ENCODE peak calls at places on chromosomes 11 and 22, in six cellular contexts. K, G, N, U, P and O are unnamed samples.

GRCh38 chr11:77250881-77251640 is 50.4 kb downstream of the GDPD4 start:
- DNase-seq in K (no peak), G (no peak), N (no peak), U (no peak), P (no peak), O (no peak)

GRCh38 chr11:45146072-45147016 is at the start of gene PRDM11:
- DNase-seq in K (no peak), G (peak), N (peak), U (peak), P (peak), O (peak)

GRCh38 chr11:2214527-2215229 is 43.1 kb upstream of the TH start:
- DNase-seq in K (no peak), G (peak), N (peak), U (peak), P (peak), O (no peak)

GRCh38 chr22:37741312-37741795 is 44.5 kb downstream of the TRIOBP start:
- DNase-seq in K (no peak), G (peak), N (peak), U (no peak), P (peak), O (no peak)

GRCh38 chr11:47566166-47566546 is 757 bp downstream of the PTPMT1 start:
- DNase-seq in K (no peak), G (no peak), N (no peak), U (no peak), P (peak), O (no peak)

GRCh38 chr11:71253794-71254193 is 1.4 kb upstream of the SHANK2 start:
- DNase-seq in K (no peak), G (no peak), N (no peak), U (no peak), P (no peak), O (no peak)

GRCh38 chr11:6747097-6747662 is 24.6 kb downstream of the OR2AG2 start:
- DNase-seq in K (no peak), G (no peak), N (no peak), U (no peak), P (no peak), O (no peak)

GRCh38 chr11:34825670-34826383 is 90.4 kb downstream of the APIP start:
- DNase-seq in K (no peak), G (peak), N (no peak), U (no peak), P (no peak), O (no peak)

GRCh38 chr11:32440372-32440888 is 5.1 kb upstream of the WT1 start:
- DNase-seq in K (no peak), G (no peak), N (no peak), U (no peak), P (no peak), O (no peak)

GRCh38 chr11:134276396-134277175 is 407 bp downstream of the GLB1L3 start:
- DNase-seq in K (no peak), G (no peak), N (no peak), U (peak), P (no peak), O (peak)

GRCh38 chr22:47565607-47566006 is 803.2 kb downstream of the TBC1D22A start:
- DNase-seq in K (no peak), G (no peak), N (no peak), U (no peak), P (no peak), O (no peak)

GRCh38 chr11:118227865-118228785 is 3.3 kb upstream of the JAML start:
- DNase-seq in K (no peak), G (no peak), N (no peak), U (no peak), P (no peak), O (peak)

GRCh38 chr11:35058318-35058717 is 80.7 kb upstream of the CD44 start:
- DNase-seq in K (no peak), G (no peak), N (no peak), U (no peak), P (no peak), O (no peak)

GRCh38 chr11:64206457-64207246 is at the start of gene FERMT3:
- DNase-seq in K (no peak), G (peak), N (peak), U (no peak), P (peak), O (peak)

GRCh38 chr11:128734439-128735224 is 40.8 kb downstream of the FLI1 start:
- DNase-seq in K (no peak), G (no peak), N (no peak), U (no peak), P (no peak), O (no peak)

GRCh38 chr11:57647368-57647767 is 2.3 kb downstream of the YPEL4 start:
- DNase-seq in K (no peak), G (no peak), N (no peak), U (peak), P (no peak), O (no peak)

GRCh38 chr22:48423481-48423901 is 1404.2 kb downstream of the BRD1 start:
- DNase-seq in K (no peak), G (no peak), N (no peak), U (no peak), P (peak), O (no peak)

GRCh38 chr11:1534682-1535081 is 37.4 kb downstream of the DUSP8 start:
- DNase-seq in K (no peak), G (no peak), N (no peak), U (no peak), P (no peak), O (no peak)

GRCh38 chr11:122617297-122617696 is 38.2 kb upstream of the UBASH3B start:
- DNase-seq in K (no peak), G (no peak), N (no peak), U (no peak), P (no peak), O (no peak)

GRCh38 chr11:3095712-3096361 is 38.6 kb upstream of the CARS1 start:
- DNase-seq in K (no peak), G (no peak), N (no peak), U (no peak), P (peak), O (peak)

GRCh38 chr22:22928666-22929380 is 41.2 kb downstream of the IGLL5 start:
- DNase-seq in K (no peak), G (peak), N (no peak), U (no peak), P (no peak), O (peak)

GRCh38 chr11:58591659-58592058 is 12.8 kb downstream of the ZFP91 start:
- DNase-seq in K (no peak), G (no peak), N (no peak), U (no peak), P (no peak), O (no peak)

GRCh38 chr11:6353367-6353987 is 33.2 kb upstream of the CAVIN3 start:
- DNase-seq in K (no peak), G (peak), N (peak), U (peak), P (peak), O (peak)

GRCh38 chr11:119474682-119475596 is 52.0 kb upstream of the THY1 start:
- DNase-seq in K (no peak), G (peak), N (peak), U (peak), P (peak), O (peak)

GRCh38 chr22:35230839-35231584 is 26.3 kb upstream of the HMGXB4 start:
- DNase-seq in K (no peak), G (no peak), N (no peak), U (peak), P (no peak), O (no peak)

GRCh38 chr11:8309862-8310261 is 46.2 kb upstream of the LMO1 start:
- DNase-seq in K (peak), G (no peak), N (no peak), U (no peak), P (peak), O (no peak)

GRCh38 chr11:75855191-75855590 is 40.2 kb downstream of the UVRAG start:
- DNase-seq in K (no peak), G (no peak), N (no peak), U (no peak), P (no peak), O (no peak)

GRCh38 chr22:48520888-48521600 is 1306.6 kb downstream of the BRD1 start:
- DNase-seq in K (no peak), G (no peak), N (no peak), U (no peak), P (no peak), O (no peak)

GRCh38 chr22:33894515-33894914 is 25.8 kb downstream of the LARGE1 start:
- DNase-seq in K (no peak), G (no peak), N (no peak), U (no peak), P (no peak), O (no peak)

GRCh38 chr22:21761086-21761485 is 25.5 kb upstream of the YPEL1 start:
- DNase-seq in K (no peak), G (no peak), N (no peak), U (no peak), P (no peak), O (no peak)

GRCh38 chr11:69489746-69490365 is 8.4 kb downstream of the LINC01488 start:
- DNase-seq in K (no peak), G (no peak), N (no peak), U (no peak), P (no peak), O (no peak)

DNA sequence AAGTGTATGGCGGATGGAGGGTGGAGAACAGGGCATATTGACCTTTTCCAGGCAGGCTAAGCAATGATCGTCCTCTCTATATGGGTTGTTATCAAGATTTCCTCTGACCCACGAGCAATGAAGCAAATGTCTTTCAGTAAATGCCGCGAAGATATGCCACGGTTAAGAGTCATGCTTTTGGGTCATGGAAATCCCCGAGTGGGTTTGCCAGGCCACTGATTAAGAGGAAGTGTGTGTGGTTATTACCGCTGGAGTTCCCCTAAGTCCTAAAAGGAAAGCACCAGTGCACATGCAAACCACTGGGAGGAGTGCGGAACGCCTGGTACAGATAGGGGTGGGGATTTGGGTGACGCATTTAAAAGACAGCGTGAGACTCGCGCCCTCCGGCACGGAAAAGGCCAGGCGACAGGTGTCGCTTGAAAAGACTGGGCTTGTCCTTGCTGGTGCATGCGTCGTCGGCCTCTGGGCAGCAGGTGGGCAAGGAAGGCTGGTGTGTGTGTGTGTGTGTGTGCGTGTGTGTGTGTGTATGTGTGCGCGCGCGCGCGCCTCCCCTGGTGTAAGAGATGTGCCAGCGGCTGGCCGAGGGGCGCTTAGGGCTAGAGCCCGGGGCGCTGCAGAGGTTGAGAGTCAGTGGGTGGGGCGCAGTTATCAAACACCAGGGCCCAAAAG is at the start of gene BIRC3:
- DNase-seq in K (peak), G (peak), N (peak), U (peak), P (peak), O (peak)
- TF ChIP-seq CTCF in K (peak), G (peak), N (peak), U (peak), P (peak), O (no peak)

DNA sequence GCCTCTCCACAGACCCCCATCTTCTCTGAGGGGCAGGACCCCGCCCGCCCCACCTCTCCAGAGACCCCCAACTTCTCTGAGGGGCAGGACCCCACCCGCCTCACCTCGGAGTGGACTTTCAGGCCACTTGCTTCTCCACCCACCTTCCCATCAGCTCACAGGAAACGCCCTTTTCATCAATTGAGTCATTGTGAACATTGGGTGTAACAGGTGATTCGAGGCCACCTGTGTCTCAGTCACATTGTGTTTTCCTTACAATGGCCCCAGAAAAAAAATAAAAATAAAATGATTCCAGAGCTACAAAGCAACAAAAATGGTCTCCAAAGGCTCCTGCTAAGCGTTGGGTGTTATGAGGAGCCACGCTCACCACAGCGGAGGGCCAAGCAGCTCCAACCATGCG is 36.0 kb downstream of the BRD1 start:
- DNase-seq in K (no peak), G (no peak), N (no peak), U (no peak), P (no peak), O (no peak)
- TF ChIP-seq CTCF in K (no peak), G (no peak), N (no peak), U (no peak), P (no peak), O (no peak)

GRCh38 chr22:19351604-19352003 is 60.1 kb upstream of the CLTCL1 start:
- DNase-seq in K (no peak), G (no peak), N (no peak), U (no peak), P (no peak), O (no peak)
- TF ChIP-seq CTCF in K (no peak), G (no peak), N (no peak), U (no peak), P (no peak), O (no peak)

GRCh38 chr22:43910178-43910695 is 13.4 kb upstream of the PNPLA3 start:
- DNase-seq in K (no peak), G (no peak), N (no peak), U (no peak), P (no peak), O (no peak)
- TF ChIP-seq CTCF in K (no peak), G (no peak), N (no peak), U (peak), P (no peak), O (no peak)

GRCh38 chr11:130170345-130170744 is 10.8 kb downstream of the ST14 start:
- DNase-seq in K (no peak), G (no peak), N (no peak), U (no peak), P (no peak), O (no peak)
- TF ChIP-seq CTCF in K (no peak), G (no peak), N (no peak), U (no peak), P (no peak), O (no peak)